ENCODE peak calls at places on chromosomes 2 and 18, in four cellular contexts. One of them, this sample, is unnamed. For H3K36me3, the result is how much of the 10 kb centered on the place peaks cover.

GRCh38 chr2:47903781-47904447 is 2.4 kb downstream of the FBXO11 start:
- DNase-seq in H1: no peak
- DNase-seq in HepG2: no peak
- DNase-seq in GM12878: no peak
- DNase-seq in this sample: no peak

GRCh38 chr2:230824406-230824978 is 40.2 kb upstream of the ITM2C start:
- DNase-seq in H1: peak
- DNase-seq in HepG2: peak
- DNase-seq in GM12878: peak
- DNase-seq in this sample: peak

GRCh38 chr18:10010611-10011015 is 96.8 kb downstream of the VAPA start:
- DNase-seq in GM12878: no peak
- DNase-seq in H1: no peak
- DNase-seq in HepG2: no peak
- DNase-seq in this sample: no peak

GRCh38 chr18:7740815-7741214 is 173.7 kb downstream of the PTPRM start:
- DNase-seq in H1: no peak
- DNase-seq in GM12878: no peak
- DNase-seq in HepG2: no peak
- DNase-seq in this sample: no peak

GRCh38 chr18:77043541-77044280 is 88.9 kb downstream of the MBP start:
- DNase-seq in HepG2: no peak
- DNase-seq in H1: no peak
- DNase-seq in GM12878: no peak
- DNase-seq in this sample: no peak

GRCh38 chr2:118102433-118103082 is 14.3 kb downstream of the INSIG2 start:
- DNase-seq in HepG2: no peak
- DNase-seq in H1: no peak
- DNase-seq in GM12878: no peak
- DNase-seq in this sample: no peak

GRCh38 chr2:227423633-227424499 is 36.1 kb upstream of the SCYGR1 start:
- DNase-seq in GM12878: no peak
- DNase-seq in HepG2: no peak
- DNase-seq in H1: no peak
- DNase-seq in this sample: no peak

GRCh38 chr2:178522950-178523595 is 42.8 kb downstream of the PLEKHA3 start:
- DNase-seq in H1: peak
- DNase-seq in HepG2: peak
- DNase-seq in GM12878: peak
- DNase-seq in this sample: peak

GRCh38 chr2:221571391-221572179 is 519 bp downstream of the EPHA4 start:
- DNase-seq in GM12878: no peak
- DNase-seq in HepG2: no peak
- DNase-seq in H1: no peak
- DNase-seq in this sample: no peak

GRCh38 chr2:148909114-148909513 is 34.1 kb downstream of the KIF5C start:
- DNase-seq in GM12878: no peak
- DNase-seq in HepG2: no peak
- DNase-seq in H1: no peak
- DNase-seq in this sample: no peak

GRCh38 chr2:71353247-71353646 is 21.7 kb downstream of the ZNF638 start:
- DNase-seq in GM12878: peak
- DNase-seq in H1: no peak
- DNase-seq in HepG2: no peak
- DNase-seq in this sample: no peak

GRCh38 chr2:149055751-149056150 is 17.3 kb downstream of the LYPD6B start:
- DNase-seq in HepG2: no peak
- DNase-seq in GM12878: no peak
- DNase-seq in H1: no peak
- DNase-seq in this sample: no peak

GRCh38 chr18:5196253-5197031 is 615 bp downstream of the AKAIN1 start:
- DNase-seq in H1: no peak
- DNase-seq in GM12878: no peak
- DNase-seq in HepG2: no peak
- DNase-seq in this sample: no peak

GRCh38 chr2:109545828-109546713 is 67.7 kb downstream of the SEPTIN10 start:
- DNase-seq in HepG2: peak
- DNase-seq in GM12878: peak
- DNase-seq in H1: peak
- DNase-seq in this sample: peak

GRCh38 chr18:13051159-13051558 is 60.0 kb downstream of the CEP192 start:
- DNase-seq in GM12878: no peak
- DNase-seq in H1: no peak
- DNase-seq in HepG2: no peak
- DNase-seq in this sample: no peak

GRCh38 chr2:65350714-65351113 is 81.7 kb downstream of the SPRED2 start:
- DNase-seq in GM12878: no peak
- DNase-seq in H1: no peak
- DNase-seq in HepG2: no peak
- DNase-seq in this sample: no peak

GRCh38 chr18:61991201-61991600 is 98.4 kb upstream of the RNF152 start:
- DNase-seq in GM12878: no peak
- DNase-seq in HepG2: no peak
- DNase-seq in H1: no peak
- DNase-seq in this sample: no peak

GRCh38 chr2:42169100-42169868 is at the start of gene EML4:
- DNase-seq in H1: peak
- DNase-seq in GM12878: peak
- DNase-seq in HepG2: peak
- DNase-seq in this sample: peak

GRCh38 chr2:128017561-128017960 is 10.3 kb downstream of the SAP130 start:
- DNase-seq in GM12878: no peak
- DNase-seq in H1: no peak
- DNase-seq in HepG2: no peak
- DNase-seq in this sample: no peak

GRCh38 chr2:20596973-20597867 is 53.7 kb downstream of the HS1BP3 start:
- DNase-seq in HepG2: peak
- DNase-seq in GM12878: no peak
- DNase-seq in H1: no peak
- DNase-seq in this sample: no peak

GRCh38 chr2:198309673-198310280 is 505.4 kb downstream of the PLCL1 start:
- DNase-seq in GM12878: no peak
- DNase-seq in HepG2: peak
- DNase-seq in H1: no peak
- DNase-seq in this sample: peak

GRCh38 chr2:128490881-128491778 is 172.5 kb upstream of the HS6ST1 start:
- DNase-seq in GM12878: no peak
- DNase-seq in H1: no peak
- DNase-seq in HepG2: no peak
- DNase-seq in this sample: no peak

GRCh38 chr2:239049421-239050251 is 201.8 kb downstream of the TWIST2 start:
- DNase-seq in GM12878: no peak
- DNase-seq in HepG2: peak
- DNase-seq in H1: no peak
- DNase-seq in this sample: no peak

GRCh38 chr18:27921904-27922541 is 254.9 kb downstream of the CDH2 start:
- DNase-seq in HepG2: peak
- DNase-seq in GM12878: no peak
- DNase-seq in H1: no peak
- DNase-seq in this sample: peak

GRCh38 chr2:158405341-158405740 is 51.2 kb downstream of the CCDC148 start:
- DNase-seq in H1: no peak
- DNase-seq in GM12878: no peak
- DNase-seq in HepG2: no peak
- DNase-seq in this sample: no peak

GRCh38 chr2:207233731-207234130 is 68.0 kb upstream of the KLF7 start:
- DNase-seq in HepG2: no peak
- DNase-seq in H1: no peak
- DNase-seq in GM12878: no peak
- DNase-seq in this sample: no peak

GRCh38 chr2:159227467-159227866 is 59.0 kb downstream of the WDSUB1 start:
- DNase-seq in HepG2: no peak
- DNase-seq in H1: no peak
- DNase-seq in GM12878: no peak
- DNase-seq in this sample: no peak

GRCh38 chr2:68438455-68439303 is 28.4 kb downstream of the FBXO48 start:
- DNase-seq in HepG2: no peak
- DNase-seq in GM12878: no peak
- DNase-seq in H1: no peak
- DNase-seq in this sample: no peak

GRCh38 chr2:96945011-96945410 is 41.4 kb downstream of the FAM178B start:
- DNase-seq in GM12878: no peak
- DNase-seq in H1: no peak
- DNase-seq in HepG2: no peak
- DNase-seq in this sample: no peak

GRCh38 chr2:240873805-240874714 is 5.4 kb downstream of the AGXT start:
- DNase-seq in HepG2: peak
- DNase-seq in GM12878: no peak
- DNase-seq in H1: no peak
- DNase-seq in this sample: no peak

GRCh38 chr18:70044626-70045025 is 97.0 kb upstream of the CD226 start:
- DNase-seq in H1: no peak
- DNase-seq in HepG2: no peak
- DNase-seq in GM12878: no peak
- DNase-seq in this sample: no peak

GRCh38 chr2:64327510-64328414 is 126.2 kb upstream of the LGALSL start:
- DNase-seq in H1: no peak
- DNase-seq in GM12878: peak
- DNase-seq in HepG2: no peak
- DNase-seq in this sample: no peak

GRCh38 chr2:26179446-26179907 is 6.6 kb downstream of the GAREM2 start:
- DNase-seq in HepG2: no peak
- DNase-seq in H1: no peak
- DNase-seq in GM12878: no peak
- DNase-seq in this sample: peak

GRCh38 chr2:198129609-198130008 is 325.2 kb downstream of the PLCL1 start:
- DNase-seq in H1: no peak
- DNase-seq in GM12878: no peak
- DNase-seq in HepG2: no peak
- DNase-seq in this sample: no peak

GRCh38 chr2:215028231-215028630 is 110.2 kb downstream of the ABCA12 start:
- DNase-seq in HepG2: no peak
- DNase-seq in GM12878: no peak
- DNase-seq in H1: no peak
- DNase-seq in this sample: no peak

GRCh38 chr2:218023636-218024035 is 20.8 kb upstream of the TNS1 start:
- DNase-seq in HepG2: no peak
- DNase-seq in H1: no peak
- DNase-seq in GM12878: no peak
- DNase-seq in this sample: no peak

DNA sequence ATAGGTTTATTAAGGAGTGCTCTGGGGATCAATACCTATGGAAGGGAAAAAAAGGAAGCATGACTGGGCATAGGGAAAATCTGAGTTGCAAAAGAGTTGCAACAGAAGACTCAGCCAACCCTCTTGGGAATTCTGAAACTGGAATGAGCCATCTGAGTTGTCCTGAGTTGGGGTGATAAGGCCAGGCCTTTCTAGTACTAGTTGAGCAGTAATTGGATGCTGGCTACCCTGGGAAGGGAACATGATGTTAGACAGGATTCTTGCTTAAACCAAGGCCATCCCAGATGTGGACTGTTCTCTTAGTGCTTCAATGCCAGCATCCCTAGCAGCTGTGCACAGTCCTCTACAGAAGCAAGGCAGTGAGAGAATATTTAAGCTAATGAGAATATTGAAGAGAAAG is 348.8 kb upstream of the GULP1 start:
- DNase-seq in HepG2: no peak
- DNase-seq in GM12878: no peak
- DNase-seq in H1: no peak
- DNase-seq in this sample: no peak
- H3K36me3 ChIP-seq in HepG2: under half
- H3K36me3 ChIP-seq in GM12878: under half
- H3K36me3 ChIP-seq in H1: under half
- H3K36me3 ChIP-seq in this sample: under half

DNA sequence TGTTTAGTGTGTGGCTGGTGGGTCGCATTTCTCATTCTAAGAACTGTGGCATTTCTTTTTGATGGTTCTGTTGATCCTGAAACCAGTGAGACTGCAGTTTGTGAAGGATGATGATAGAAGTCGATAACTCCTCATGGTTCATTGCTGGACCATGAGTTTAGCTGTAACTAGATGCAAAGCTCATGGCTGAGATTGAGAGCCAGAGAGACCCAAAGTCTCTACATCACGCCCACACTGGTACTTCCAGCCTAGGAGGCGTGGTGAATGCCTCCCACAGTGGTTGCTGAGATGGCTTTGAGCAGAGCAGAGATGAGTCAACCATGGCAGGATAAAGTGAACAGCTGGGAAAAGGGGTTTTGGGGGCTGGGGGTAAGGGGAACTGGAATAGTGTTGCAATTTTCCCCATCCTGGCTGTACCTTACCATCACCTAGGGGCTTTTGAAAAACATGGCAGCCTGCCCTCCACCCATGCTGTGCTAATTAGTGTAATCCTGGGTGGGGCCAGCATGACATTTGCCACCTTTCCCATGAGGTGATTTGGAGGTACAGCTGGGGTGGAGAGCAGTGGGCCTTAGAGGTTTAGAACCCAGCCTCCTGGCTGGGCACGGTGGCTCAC is 24.1 kb downstream of the INPP4A start:
- DNase-seq in HepG2: no peak
- DNase-seq in H1: no peak
- DNase-seq in GM12878: peak
- DNase-seq in this sample: no peak
- TF ChIP-seq SUZ12 in HepG2: no peak
- TF ChIP-seq SUZ12 in H1: no peak
- TF ChIP-seq SUZ12 in GM12878: no peak
- TF ChIP-seq SUZ12 in this sample: no peak

GRCh38 chr18:22043837-22044236 is 125.6 kb upstream of the GATA6 start:
- DNase-seq in HepG2: no peak
- DNase-seq in GM12878: no peak
- DNase-seq in H1: no peak
- DNase-seq in this sample: no peak

GRCh38 chr18:22047485-22047884 is 121.9 kb upstream of the GATA6 start:
- DNase-seq in H1: no peak
- DNase-seq in HepG2: no peak
- DNase-seq in GM12878: no peak
- DNase-seq in this sample: no peak

GRCh38 chr18:22046473-22046872 is 122.9 kb upstream of the GATA6 start:
- DNase-seq in GM12878: no peak
- DNase-seq in H1: no peak
- DNase-seq in HepG2: no peak
- DNase-seq in this sample: no peak

GRCh38 chr18:22045221-22045918 is 124.0 kb upstream of the GATA6 start:
- DNase-seq in GM12878: no peak
- DNase-seq in H1: no peak
- DNase-seq in HepG2: no peak
- DNase-seq in this sample: no peak

GRCh38 chr18:22044474-22045220 is 124.7 kb upstream of the GATA6 start:
- DNase-seq in HepG2: no peak
- DNase-seq in GM12878: no peak
- DNase-seq in H1: no peak
- DNase-seq in this sample: no peak
- H3K9ac ChIP-seq in HepG2: no peak
- H3K9ac ChIP-seq in GM12878: no peak
- H3K9ac ChIP-seq in H1: no peak
- H3K9ac ChIP-seq in this sample: no peak

GRCh38 chr2:135996304-135996703 is 10.9 kb upstream of the DARS1 start:
- DNase-seq in HepG2: no peak
- DNase-seq in GM12878: no peak
- DNase-seq in H1: no peak
- DNase-seq in this sample: no peak
- H3K36me3 ChIP-seq in HepG2: under half
- H3K36me3 ChIP-seq in GM12878: under half
- H3K36me3 ChIP-seq in H1: under half
- H3K36me3 ChIP-seq in this sample: under half

GRCh38 chr2:172179045-172179742 is 76.5 kb upstream of the DLX2 start:
- DNase-seq in HepG2: no peak
- DNase-seq in H1: no peak
- DNase-seq in GM12878: no peak
- DNase-seq in this sample: no peak
- TF ChIP-seq SUZ12 in HepG2: no peak
- TF ChIP-seq SUZ12 in H1: no peak
- TF ChIP-seq SUZ12 in GM12878: no peak
- TF ChIP-seq SUZ12 in this sample: no peak

This sample was measured in NT2/D1.